ENCODE peak calls at places on chromosomes 6 and 20, in seven cellular contexts. K, T, Y, G, C, E and A are unnamed samples.
A peak's percentile ranks its signal among the peaks of the same experiment; 100 is the strongest.

GRCh38 chr20:31712564-31713311 is 9.9 kb downstream of the BCL2L1 start:
- DNase-seq in T (peak; percentile 82), G (peak; percentile 80), Y (peak; percentile 42), K (peak; percentile 92), C (peak; percentile 95), E (peak; percentile 55), A (peak; percentile 97)

GRCh38 chr6:31814677-31815024 is 432 bp downstream of the HSPA1L start:
- DNase-seq in C (peak; percentile 96), K (peak; percentile 94), Y (no peak), E (peak; percentile 81), G (peak; percentile 91), T (peak; percentile 96), A (peak; percentile 98)

GRCh38 chr20:1941226-1941625 is 46.0 kb downstream of the SIRPA start:
- DNase-seq in C (no peak), G (no peak), E (no peak), K (no peak), T (no peak), Y (no peak), A (no peak)

GRCh38 chr20:62688855-62689460 is 19.7 kb upstream of the NTSR1 start:
- DNase-seq in Y (no peak), K (no peak), T (no peak), G (no peak), C (peak; percentile 29), E (no peak), A (no peak)

GRCh38 chr6:143973097-143973979 is 34.7 kb downstream of the PLAGL1 start:
- DNase-seq in G (no peak), K (no peak), Y (no peak), C (peak; percentile 35), T (no peak), E (peak; percentile 57), A (no peak)

GRCh38 chr6:34074064-34074739 is 71.7 kb downstream of the GRM4 start:
- DNase-seq in Y (no peak), C (no peak), T (no peak), E (no peak), K (no peak), G (no peak), A (no peak)

GRCh38 chr20:51641866-51642265 is 99.3 kb upstream of the NFATC2 start:
- DNase-seq in C (no peak), Y (no peak), E (no peak), G (no peak), K (no peak), T (no peak), A (no peak)

GRCh38 chr6:19472850-19473249 is 364.3 kb upstream of the ID4 start:
- DNase-seq in T (no peak), E (peak; percentile 85), C (no peak), K (no peak), G (no peak), Y (no peak), A (peak; percentile 68)

GRCh38 chr6:134628154-134628553 is 310.2 kb upstream of the SGK1 start:
- DNase-seq in Y (no peak), K (no peak), C (no peak), T (no peak), E (no peak), G (no peak), A (no peak)

GRCh38 chr20:12098411-12098810 is 180.7 kb downstream of the BTBD3 start:
- DNase-seq in K (no peak), T (peak; percentile 37), Y (no peak), E (no peak), C (no peak), G (no peak), A (no peak)

GRCh38 chr6:11785953-11786579 is 7.5 kb upstream of the ADTRP start:
- DNase-seq in T (peak; percentile 76), C (no peak), E (no peak), Y (no peak), K (no peak), G (no peak), A (no peak)

GRCh38 chr20:32017711-32018251 is 7.5 kb downstream of the CCM2L start:
- DNase-seq in G (peak; percentile 46), E (peak; percentile 85), C (peak; percentile 69), K (peak; percentile 72), T (peak; percentile 54), Y (no peak), A (no peak)

GRCh38 chr20:37193226-37193625 is 13.9 kb upstream of the MROH8 start:
- DNase-seq in K (no peak), Y (no peak), E (no peak), C (no peak), G (no peak), T (no peak), A (no peak)

GRCh38 chr6:28807682-28808280 is 116.0 kb downstream of the TRIM27 start:
- DNase-seq in C (peak; percentile 81), E (peak; percentile 90), Y (no peak), T (no peak), K (no peak), G (no peak), A (no peak)

GRCh38 chr6:20845592-20845991 is 311.3 kb downstream of the CDKAL1 start:
- DNase-seq in C (no peak), T (no peak), E (no peak), G (no peak), K (no peak), Y (no peak), A (no peak)

GRCh38 chr6:109579361-109579760 is 96.3 kb upstream of the ZBTB24 start:
- DNase-seq in G (no peak), K (no peak), C (no peak), T (no peak), E (no peak), Y (no peak), A (no peak)

GRCh38 chr20:2470051-2470431 is 548 bp downstream of the SNRPB start:
- DNase-seq in C (peak; percentile 65), T (peak; percentile 46), G (peak; percentile 87), K (no peak), E (no peak), Y (no peak), A (peak; percentile 86)

GRCh38 chr6:148565931-148566663 is 180.7 kb upstream of the UST start:
- DNase-seq in K (peak; percentile 44), C (no peak), T (no peak), Y (no peak), G (no peak), E (no peak), A (no peak)

GRCh38 chr6:42401605-42401935 is 50.2 kb downstream of the TRERF1 start:
- DNase-seq in G (no peak), Y (no peak), C (no peak), K (no peak), E (no peak), T (peak; percentile 42), A (no peak)

GRCh38 chr20:34537651-34538050 is 20.9 kb upstream of the MAP1LC3A start:
- DNase-seq in E (no peak), K (no peak), Y (no peak), C (no peak), G (no peak), T (no peak), A (no peak)

GRCh38 chr20:17504326-17504897 is 26.8 kb downstream of the BFSP1 start:
- DNase-seq in G (no peak), K (no peak), T (no peak), E (no peak), C (no peak), Y (peak; percentile 42), A (no peak)

GRCh38 chr20:36028106-36028826 is 59.9 kb downstream of the CNBD2 start:
- DNase-seq in K (no peak), C (no peak), Y (no peak), T (no peak), E (no peak), G (no peak), A (no peak)

GRCh38 chr6:5515200-5515599 is 253.9 kb downstream of the FARS2 start:
- DNase-seq in E (no peak), K (no peak), T (no peak), C (no peak), Y (no peak), G (no peak), A (no peak)

GRCh38 chr6:24994812-24995211 is 59.1 kb upstream of the RIPOR2 start:
- DNase-seq in T (no peak), K (no peak), G (no peak), Y (no peak), E (no peak), C (no peak), A (no peak)

GRCh38 chr6:37499433-37500293 is at the start of gene CCDC167:
- DNase-seq in T (peak; percentile 95), K (peak; percentile 96), C (peak; percentile 98), G (peak; percentile 88), E (peak; percentile 98), Y (peak; percentile 94), A (peak; percentile 99)
- TF ChIP-seq EP300 in T (no peak), K (no peak), C (no peak), G (no peak), E (no peak), Y (no peak), A (no peak)

GRCh38 chr6:1611322-1611571 is 1.5 kb downstream of the FOXC1 start:
- DNase-seq in G (no peak), E (no peak), C (no peak), K (no peak), Y (no peak), T (no peak), A (no peak)

GRCh38 chr6:1611572-1612385 is 2.1 kb downstream of the FOXC1 start:
- DNase-seq in G (no peak), T (no peak), Y (peak; percentile 64), K (no peak), C (peak; percentile 35), E (no peak), A (no peak)

GRCh38 chr6:1613631-1614447 is 4.1 kb downstream of the FOXC1 start:
- DNase-seq in T (no peak), G (no peak), K (no peak), Y (peak; percentile 43), C (no peak), E (peak; percentile 81), A (no peak)

GRCh38 chr6:1612902-1613301 is 3.2 kb downstream of the FOXC1 start:
- DNase-seq in E (no peak), T (no peak), C (no peak), G (no peak), K (no peak), Y (no peak), A (no peak)

DNA sequence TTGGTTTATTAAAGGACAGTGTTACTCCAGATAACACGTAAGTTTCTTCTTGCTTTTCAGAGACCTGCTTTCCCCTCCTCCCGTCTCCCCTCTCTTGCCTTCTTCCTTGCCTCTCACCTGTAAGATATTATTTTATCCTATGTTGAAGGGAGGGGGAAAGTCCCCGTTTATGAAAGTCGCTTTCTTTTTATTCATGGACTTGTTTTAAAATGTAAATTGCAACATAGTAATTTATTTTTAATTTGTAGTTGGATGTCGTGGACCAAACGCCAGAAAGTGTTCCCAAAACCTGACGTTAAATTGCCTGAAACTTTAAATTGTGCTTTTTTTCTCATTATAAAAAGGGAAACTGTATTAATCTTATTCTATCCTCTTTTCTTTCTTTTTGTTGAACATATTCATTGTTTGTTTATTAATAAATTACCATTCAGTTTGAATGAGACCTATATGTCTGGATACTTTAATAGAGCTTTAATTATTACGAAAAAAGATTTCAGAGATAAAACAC is 2.7 kb downstream of the FOXC1 start:
- DNase-seq in C (no peak), Y (no peak), T (no peak), E (no peak), K (no peak), G (no peak), A (no peak)
- H3K4me3 ChIP-seq in C (peak overlapping the region; percentile 67), Y (peak overlapping the region; percentile 57), T (peak overlapping the region; percentile 66), E (no peak overlapping the region), K (peak overlapping the region; percentile 52), G (peak overlapping the region; percentile 83), A (peak overlapping the region; percentile 88)

GRCh38 chr20:39123161-39123560 is 161.0 kb downstream of the DHX35 start:
- DNase-seq in G (no peak), Y (no peak), T (no peak), E (no peak), C (no peak), K (no peak), A (no peak)
- TF ChIP-seq CTCF in G (no peak), Y (no peak), T (no peak), E (no peak), C (no peak), K (no peak), A (no peak)

GRCh38 chr6:14876778-14877613 is 368.9 kb upstream of the JARID2 start:
- DNase-seq in T (no peak), C (no peak), Y (no peak), K (no peak), E (no peak), G (no peak), A (no peak)
- TF ChIP-seq EP300 in T (no peak), C (no peak), Y (no peak), K (no peak), E (no peak), G (no peak), A (no peak)